ENCODE peak calls at places on chromosomes 6 and 20, in six cellular contexts. One of them, this sample, is unnamed.

GRCh38 chr6:8589941-8590676 is 154.8 kb upstream of the SLC35B3 start:
- DNase-seq in CD4-positive, alpha-beta T cell: no peak
- DNase-seq in hepatocyte: peak; percentile 20
- DNase-seq in esophagus squamous epithelium: no peak
- DNase-seq in pancreas: no peak
- DNase-seq in mammary epithelial cell: no peak
- DNase-seq in this sample: no peak

GRCh38 chr6:28117386-28118050 is 6.9 kb upstream of the ZSCAN16 start:
- DNase-seq in CD4-positive, alpha-beta T cell: no peak
- DNase-seq in hepatocyte: no peak
- DNase-seq in esophagus squamous epithelium: no peak
- DNase-seq in pancreas: no peak
- DNase-seq in mammary epithelial cell: no peak
- DNase-seq in this sample: no peak

GRCh38 chr6:165183496-165184140 is 125.8 kb downstream of the C6orf118 start:
- DNase-seq in CD4-positive, alpha-beta T cell: no peak
- DNase-seq in hepatocyte: no peak
- DNase-seq in esophagus squamous epithelium: no peak
- DNase-seq in pancreas: no peak
- DNase-seq in mammary epithelial cell: no peak
- DNase-seq in this sample: no peak

GRCh38 chr6:109224107-109224875 is 129.0 kb downstream of the CEP57L1 start:
- DNase-seq in CD4-positive, alpha-beta T cell: no peak
- DNase-seq in hepatocyte: no peak
- DNase-seq in esophagus squamous epithelium: no peak
- DNase-seq in pancreas: no peak
- DNase-seq in mammary epithelial cell: no peak
- DNase-seq in this sample: no peak

GRCh38 chr6:151098166-151098565 is 141.6 kb upstream of the AKAP12 start:
- DNase-seq in CD4-positive, alpha-beta T cell: no peak
- DNase-seq in hepatocyte: no peak
- DNase-seq in esophagus squamous epithelium: no peak
- DNase-seq in pancreas: no peak
- DNase-seq in mammary epithelial cell: no peak
- DNase-seq in this sample: no peak

GRCh38 chr6:40477246-40478126 is 109.7 kb downstream of the LRFN2 start:
- DNase-seq in CD4-positive, alpha-beta T cell: peak; percentile 4
- DNase-seq in hepatocyte: peak; percentile 48
- DNase-seq in esophagus squamous epithelium: no peak
- DNase-seq in pancreas: no peak
- DNase-seq in mammary epithelial cell: no peak
- DNase-seq in this sample: peak; percentile 65

GRCh38 chr6:127841811-127842210 is 59.0 kb downstream of the THEMIS start:
- DNase-seq in CD4-positive, alpha-beta T cell: no peak
- DNase-seq in hepatocyte: no peak
- DNase-seq in esophagus squamous epithelium: no peak
- DNase-seq in pancreas: no peak
- DNase-seq in mammary epithelial cell: no peak
- DNase-seq in this sample: no peak

GRCh38 chr6:111410371-111410770 is 72.6 kb downstream of the REV3L start:
- DNase-seq in CD4-positive, alpha-beta T cell: no peak
- DNase-seq in hepatocyte: no peak
- DNase-seq in esophagus squamous epithelium: no peak
- DNase-seq in pancreas: no peak
- DNase-seq in mammary epithelial cell: no peak
- DNase-seq in this sample: no peak

GRCh38 chr6:168823397-168824020 is 382.5 kb downstream of the SMOC2 start:
- DNase-seq in CD4-positive, alpha-beta T cell: no peak
- DNase-seq in hepatocyte: peak; percentile 46
- DNase-seq in esophagus squamous epithelium: no peak
- DNase-seq in pancreas: no peak
- DNase-seq in mammary epithelial cell: no peak
- DNase-seq in this sample: no peak

GRCh38 chr20:38402089-38402488 is 33.0 kb downstream of the SNHG17 start:
- DNase-seq in CD4-positive, alpha-beta T cell: no peak
- DNase-seq in hepatocyte: no peak
- DNase-seq in esophagus squamous epithelium: no peak
- DNase-seq in pancreas: no peak
- DNase-seq in mammary epithelial cell: no peak
- DNase-seq in this sample: no peak

GRCh38 chr6:128538763-128539162 is 18.4 kb upstream of the PTPRK start:
- DNase-seq in CD4-positive, alpha-beta T cell: no peak
- DNase-seq in hepatocyte: no peak
- DNase-seq in esophagus squamous epithelium: no peak
- DNase-seq in pancreas: no peak
- DNase-seq in mammary epithelial cell: no peak
- DNase-seq in this sample: no peak

GRCh38 chr6:143603474-143603873 is 74.3 kb upstream of the PHACTR2 start:
- DNase-seq in CD4-positive, alpha-beta T cell: no peak
- DNase-seq in hepatocyte: no peak
- DNase-seq in esophagus squamous epithelium: no peak
- DNase-seq in pancreas: no peak
- DNase-seq in mammary epithelial cell: no peak
- DNase-seq in this sample: no peak

GRCh38 chr20:19943021-19943659 is 74.0 kb upstream of the NAA20 start:
- DNase-seq in CD4-positive, alpha-beta T cell: no peak
- DNase-seq in hepatocyte: no peak
- DNase-seq in esophagus squamous epithelium: no peak
- DNase-seq in pancreas: no peak
- DNase-seq in mammary epithelial cell: peak; percentile 16
- DNase-seq in this sample: no peak

GRCh38 chr6:41682966-41683459 is 44.7 kb downstream of the MDFI start:
- DNase-seq in CD4-positive, alpha-beta T cell: no peak
- DNase-seq in hepatocyte: no peak
- DNase-seq in esophagus squamous epithelium: no peak
- DNase-seq in pancreas: no peak
- DNase-seq in mammary epithelial cell: no peak
- DNase-seq in this sample: no peak

GRCh38 chr6:117327149-117328004 is 62.0 kb downstream of the VGLL2 start:
- DNase-seq in CD4-positive, alpha-beta T cell: no peak
- DNase-seq in hepatocyte: no peak
- DNase-seq in esophagus squamous epithelium: no peak
- DNase-seq in pancreas: no peak
- DNase-seq in mammary epithelial cell: no peak
- DNase-seq in this sample: no peak

GRCh38 chr6:40419377-40419776 is 167.8 kb downstream of the LRFN2 start:
- DNase-seq in CD4-positive, alpha-beta T cell: no peak
- DNase-seq in hepatocyte: no peak
- DNase-seq in esophagus squamous epithelium: no peak
- DNase-seq in pancreas: no peak
- DNase-seq in mammary epithelial cell: peak; percentile 81
- DNase-seq in this sample: no peak

GRCh38 chr6:166903500-166903899 is 52.9 kb downstream of the RNASET2 start:
- DNase-seq in CD4-positive, alpha-beta T cell: no peak
- DNase-seq in hepatocyte: no peak
- DNase-seq in esophagus squamous epithelium: no peak
- DNase-seq in pancreas: no peak
- DNase-seq in mammary epithelial cell: no peak
- DNase-seq in this sample: no peak

GRCh38 chr20:8183526-8183925 is 51.5 kb downstream of the PLCB1 start:
- DNase-seq in CD4-positive, alpha-beta T cell: no peak
- DNase-seq in hepatocyte: no peak
- DNase-seq in esophagus squamous epithelium: no peak
- DNase-seq in pancreas: no peak
- DNase-seq in mammary epithelial cell: no peak
- DNase-seq in this sample: no peak

DNA sequence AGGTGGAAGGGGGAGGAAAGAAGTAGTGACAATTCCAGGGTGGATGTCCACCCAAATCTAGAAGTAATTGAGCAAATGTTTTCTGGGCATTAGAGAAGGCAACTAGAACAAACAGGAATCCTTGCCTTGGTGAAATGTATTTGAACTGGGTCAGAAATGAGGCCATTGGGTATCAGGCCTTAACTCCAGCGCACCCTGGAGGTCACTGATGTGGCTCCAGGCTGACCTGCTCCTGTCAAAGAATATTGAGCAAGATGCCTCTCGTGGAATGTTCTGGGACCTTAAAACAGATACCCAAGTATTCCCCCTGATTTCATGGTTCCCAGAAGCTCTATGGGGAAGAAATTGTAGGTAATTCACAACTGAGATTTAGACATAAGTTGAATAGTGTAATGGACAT is 6.9 kb downstream of the HLA-DPB1 start:
- DNase-seq in CD4-positive, alpha-beta T cell: no peak
- DNase-seq in hepatocyte: peak; percentile 71
- DNase-seq in esophagus squamous epithelium: no peak
- DNase-seq in pancreas: no peak
- DNase-seq in mammary epithelial cell: no peak
- DNase-seq in this sample: no peak
- TF ChIP-seq CTCF in CD4-positive, alpha-beta T cell: peak; percentile 39
- TF ChIP-seq CTCF in hepatocyte: peak; percentile 51
- TF ChIP-seq CTCF in esophagus squamous epithelium: peak; percentile 73
- TF ChIP-seq CTCF in pancreas: no peak
- TF ChIP-seq CTCF in mammary epithelial cell: peak; percentile 3
- TF ChIP-seq CTCF in this sample: peak; percentile 49

GRCh38 chr6:85396159-85396808 is 53.6 kb upstream of the NT5E start:
- DNase-seq in CD4-positive, alpha-beta T cell: no peak
- DNase-seq in hepatocyte: no peak
- DNase-seq in esophagus squamous epithelium: no peak
- DNase-seq in pancreas: no peak
- DNase-seq in mammary epithelial cell: no peak
- DNase-seq in this sample: no peak
- TF ChIP-seq CTCF in CD4-positive, alpha-beta T cell: no peak
- TF ChIP-seq CTCF in hepatocyte: no peak
- TF ChIP-seq CTCF in esophagus squamous epithelium: no peak
- TF ChIP-seq CTCF in pancreas: no peak
- TF ChIP-seq CTCF in mammary epithelial cell: no peak
- TF ChIP-seq CTCF in this sample: no peak

GRCh38 chr6:96015791-96016776 is at the start of gene FUT9:
- DNase-seq in CD4-positive, alpha-beta T cell: no peak
- DNase-seq in hepatocyte: peak; percentile 46
- DNase-seq in esophagus squamous epithelium: no peak
- DNase-seq in pancreas: peak; percentile 22
- DNase-seq in mammary epithelial cell: no peak
- DNase-seq in this sample: no peak
- TF ChIP-seq CTCF in CD4-positive, alpha-beta T cell: no peak
- TF ChIP-seq CTCF in hepatocyte: no peak
- TF ChIP-seq CTCF in esophagus squamous epithelium: no peak
- TF ChIP-seq CTCF in pancreas: no peak
- TF ChIP-seq CTCF in mammary epithelial cell: no peak
- TF ChIP-seq CTCF in this sample: no peak

GRCh38 chr6:88963139-88964090 is at the start of gene RNGTT:
- DNase-seq in CD4-positive, alpha-beta T cell: peak; percentile 96
- DNase-seq in hepatocyte: peak; percentile 99
- DNase-seq in esophagus squamous epithelium: peak; percentile 88
- DNase-seq in pancreas: peak; percentile 99
- DNase-seq in mammary epithelial cell: peak; percentile 98
- DNase-seq in this sample: peak; percentile 92
- TF ChIP-seq CTCF in CD4-positive, alpha-beta T cell: no peak
- TF ChIP-seq CTCF in hepatocyte: no peak
- TF ChIP-seq CTCF in esophagus squamous epithelium: no peak
- TF ChIP-seq CTCF in pancreas: no peak
- TF ChIP-seq CTCF in mammary epithelial cell: no peak
- TF ChIP-seq CTCF in this sample: no peak

DNA sequence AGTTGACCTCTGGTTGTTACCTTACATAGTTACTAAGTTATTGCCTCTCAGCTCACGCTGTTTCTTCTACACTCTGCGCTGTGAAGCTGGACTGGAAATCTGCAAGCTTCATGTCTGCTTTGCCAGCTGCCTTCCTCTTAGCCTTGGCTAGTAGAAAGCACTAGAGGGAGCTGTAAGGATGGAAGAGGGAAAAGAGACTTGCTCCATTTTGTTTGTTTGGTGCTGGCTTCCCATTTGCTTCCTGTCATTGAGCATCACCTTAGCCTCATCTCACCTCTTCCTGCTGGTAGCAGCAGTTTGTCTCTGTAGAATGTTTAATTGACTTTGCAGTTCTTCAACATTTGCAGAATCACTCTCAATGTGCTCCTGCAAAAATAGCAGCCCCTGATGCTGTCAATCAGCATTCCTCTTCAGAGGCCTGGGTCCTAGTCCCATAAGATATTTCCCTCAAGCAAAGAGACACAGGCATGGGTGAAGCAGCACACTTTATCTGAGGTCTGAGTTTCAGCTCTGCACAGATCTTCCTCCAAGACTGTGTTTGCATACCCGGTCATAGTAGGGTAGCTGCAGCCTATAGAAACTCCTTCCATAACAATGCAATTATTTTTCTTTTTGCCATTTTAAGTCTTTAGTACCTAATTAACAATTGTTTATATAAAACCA is 302.2 kb upstream of the EPHA7 start:
- DNase-seq in CD4-positive, alpha-beta T cell: no peak
- DNase-seq in hepatocyte: peak; percentile 37
- DNase-seq in esophagus squamous epithelium: no peak
- DNase-seq in pancreas: no peak
- DNase-seq in mammary epithelial cell: no peak
- DNase-seq in this sample: no peak
- TF ChIP-seq CTCF in CD4-positive, alpha-beta T cell: no peak
- TF ChIP-seq CTCF in hepatocyte: peak; percentile 45
- TF ChIP-seq CTCF in esophagus squamous epithelium: no peak
- TF ChIP-seq CTCF in pancreas: no peak
- TF ChIP-seq CTCF in mammary epithelial cell: no peak
- TF ChIP-seq CTCF in this sample: no peak

GRCh38 chr20:31903630-31904386 is 33.4 kb downstream of the TTLL9 start:
- DNase-seq in CD4-positive, alpha-beta T cell: no peak
- DNase-seq in hepatocyte: no peak
- DNase-seq in esophagus squamous epithelium: no peak
- DNase-seq in pancreas: no peak
- DNase-seq in mammary epithelial cell: no peak
- DNase-seq in this sample: no peak
- TF ChIP-seq CTCF in CD4-positive, alpha-beta T cell: no peak
- TF ChIP-seq CTCF in hepatocyte: no peak
- TF ChIP-seq CTCF in esophagus squamous epithelium: no peak
- TF ChIP-seq CTCF in pancreas: no peak
- TF ChIP-seq CTCF in mammary epithelial cell: no peak
- TF ChIP-seq CTCF in this sample: no peak

DNA sequence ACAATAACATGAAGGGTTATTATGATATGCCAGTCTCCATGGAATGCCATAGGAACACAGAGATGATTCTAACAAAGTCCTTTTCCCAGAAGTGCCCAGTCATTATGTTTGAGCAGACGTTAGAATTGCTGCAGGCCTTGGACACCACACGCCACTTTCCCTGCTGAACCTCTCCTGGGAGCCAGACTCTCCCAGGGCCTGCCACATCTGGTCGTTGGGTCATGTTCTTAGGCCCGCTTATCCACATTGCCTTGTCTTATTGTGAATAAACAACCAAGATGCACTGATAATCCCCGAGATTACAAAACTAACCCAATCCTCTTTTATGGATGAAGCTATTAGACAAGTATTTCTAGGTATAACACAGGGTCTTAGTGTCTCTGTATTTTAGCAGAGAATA is 276.5 kb upstream of the CITED2 start:
- DNase-seq in CD4-positive, alpha-beta T cell: no peak
- DNase-seq in hepatocyte: no peak
- DNase-seq in esophagus squamous epithelium: no peak
- DNase-seq in pancreas: no peak
- DNase-seq in mammary epithelial cell: no peak
- DNase-seq in this sample: no peak
- TF ChIP-seq CTCF in CD4-positive, alpha-beta T cell: no peak
- TF ChIP-seq CTCF in hepatocyte: no peak
- TF ChIP-seq CTCF in esophagus squamous epithelium: no peak
- TF ChIP-seq CTCF in pancreas: no peak
- TF ChIP-seq CTCF in mammary epithelial cell: no peak
- TF ChIP-seq CTCF in this sample: no peak

GRCh38 chr6:77450924-77451323 is 12.4 kb downstream of the HTR1B start:
- DNase-seq in CD4-positive, alpha-beta T cell: no peak
- DNase-seq in hepatocyte: no peak
- DNase-seq in esophagus squamous epithelium: no peak
- DNase-seq in pancreas: no peak
- DNase-seq in mammary epithelial cell: no peak
- DNase-seq in this sample: no peak
- TF ChIP-seq CTCF in CD4-positive, alpha-beta T cell: no peak
- TF ChIP-seq CTCF in hepatocyte: peak; percentile 49
- TF ChIP-seq CTCF in esophagus squamous epithelium: no peak
- TF ChIP-seq CTCF in pancreas: no peak
- TF ChIP-seq CTCF in mammary epithelial cell: peak; percentile 21
- TF ChIP-seq CTCF in this sample: no peak

GRCh38 chr20:3995749-3996305 is 19.5 kb downstream of the RNF24 start:
- DNase-seq in CD4-positive, alpha-beta T cell: no peak
- DNase-seq in hepatocyte: no peak
- DNase-seq in esophagus squamous epithelium: no peak
- DNase-seq in pancreas: no peak
- DNase-seq in mammary epithelial cell: no peak
- DNase-seq in this sample: no peak
- TF ChIP-seq CTCF in CD4-positive, alpha-beta T cell: no peak
- TF ChIP-seq CTCF in hepatocyte: no peak
- TF ChIP-seq CTCF in esophagus squamous epithelium: no peak
- TF ChIP-seq CTCF in pancreas: no peak
- TF ChIP-seq CTCF in mammary epithelial cell: no peak
- TF ChIP-seq CTCF in this sample: no peak

This sample was measured in natural killer cell.